ENCODE peak calls at places on chromosomes 1 and 21, in six cellular contexts. R, F, I, P, X and T are unnamed samples.

GRCh38 chr1:97507863-97508262 is 413.0 kb downstream of the DPYD start:
- DNase-seq in F (no peak), R (no peak), X (no peak), P (no peak), I (no peak), T (no peak)

GRCh38 chr1:6580588-6581270 is 935 bp downstream of the ZBTB48 start:
- DNase-seq in F (no peak), P (no peak), R (no peak), I (peak; percentile 46), X (no peak), T (no peak)

GRCh38 chr1:79128726-79129125 is 122.2 kb upstream of the ADGRL4 start:
- DNase-seq in F (no peak), R (no peak), X (no peak), P (peak; percentile 46), I (peak; percentile 12), T (no peak)

GRCh38 chr1:66981679-66982078 is 56.9 kb downstream of the MIER1 start:
- DNase-seq in F (no peak), P (no peak), R (no peak), X (no peak), I (no peak), T (no peak)

GRCh38 chr21:32578107-32578691 is 7.1 kb downstream of the TCP10L start:
- DNase-seq in P (no peak), X (no peak), F (peak; percentile 23), I (peak; percentile 44), R (no peak), T (no peak)

GRCh38 chr1:111570781-111571181 is 48.8 kb upstream of the RAP1A start:
- DNase-seq in F (no peak), X (no peak), P (no peak), I (no peak), R (no peak), T (no peak)

GRCh38 chr1:3391711-3392110 is 62.8 kb upstream of the ARHGEF16 start:
- DNase-seq in I (peak; percentile 39), P (no peak), R (no peak), X (no peak), F (no peak), T (no peak)

GRCh38 chr1:205989786-205990185 is 13.4 kb downstream of the RAB7B start:
- DNase-seq in P (no peak), I (no peak), F (no peak), R (no peak), X (no peak), T (no peak)

GRCh38 chr1:8448906-8449661 is 131.2 kb downstream of the SLC45A1 start:
- DNase-seq in R (no peak), F (no peak), I (no peak), P (no peak), X (no peak), T (no peak)

GRCh38 chr21:42657676-42658319 is 4.4 kb downstream of the PDE9A start:
- DNase-seq in X (no peak), I (no peak), R (no peak), P (no peak), F (no peak), T (no peak)

GRCh38 chr21:41186763-41187536 is 19.0 kb downstream of the BACE2 start:
- DNase-seq in X (no peak), P (no peak), F (no peak), R (no peak), I (no peak), T (no peak)

GRCh38 chr1:33455537-33456301 is 16.7 kb upstream of the ZSCAN20 start:
- DNase-seq in P (peak; percentile 84), F (no peak), R (no peak), X (peak; percentile 42), I (peak; percentile 66), T (peak; percentile 48)

GRCh38 chr1:67627906-67628305 is 57.1 kb upstream of the GADD45A start:
- DNase-seq in I (no peak), P (no peak), X (no peak), R (no peak), F (no peak), T (no peak)

GRCh38 chr21:15164678-15165303 is 100.0 kb upstream of the NRIP1 start:
- DNase-seq in I (no peak), R (no peak), P (no peak), X (no peak), F (no peak), T (no peak)

GRCh38 chr1:210049616-210050015 is 111.6 kb downstream of the SYT14 start:
- DNase-seq in P (no peak), R (no peak), F (no peak), X (no peak), I (no peak), T (no peak)

GRCh38 chr1:209618756-209619420 is 33.3 kb downstream of the LAMB3 start:
- DNase-seq in I (peak; percentile 53), F (no peak), X (no peak), R (no peak), P (no peak), T (no peak)

GRCh38 chr1:94120591-94120901 is 402 bp downstream of the ABCA4 start:
- DNase-seq in R (no peak), I (no peak), P (no peak), F (no peak), X (no peak), T (no peak)

GRCh38 chr1:65799601-65800000 is 6.9 kb downstream of the PDE4B start:
- DNase-seq in F (no peak), R (no peak), X (no peak), P (no peak), I (no peak), T (no peak)

GRCh38 chr1:46246548-46247432 is 773 bp upstream of the RAD54L start:
- DNase-seq in X (no peak), F (no peak), I (peak; percentile 75), R (peak; percentile 56), P (no peak), T (no peak)

GRCh38 chr1:16006552-16007485 is 2.8 kb downstream of the SRARP start:
- DNase-seq in R (no peak), P (no peak), I (no peak), X (no peak), F (no peak), T (no peak)

GRCh38 chr1:3033795-3034100 is 12.5 kb downstream of the ACTRT2 start:
- DNase-seq in X (no peak), R (no peak), F (no peak), I (no peak), P (no peak), T (no peak)

GRCh38 chr1:11045428-11046269 is 1.4 kb downstream of the MASP2 start:
- DNase-seq in R (no peak), X (no peak), P (no peak), I (peak; percentile 55), F (no peak), T (no peak)

GRCh38 chr1:179870870-179871269 is 6.7 kb downstream of the TOR1AIP2 start:
- DNase-seq in R (no peak), P (no peak), F (no peak), I (no peak), X (no peak), T (peak; percentile 77)

GRCh38 chr1:10106241-10106640 is 73.5 kb downstream of the UBE4B start:
- DNase-seq in P (no peak), X (no peak), F (no peak), R (no peak), I (no peak), T (no peak)

GRCh38 chr1:224513383-224513782 is 78.8 kb upstream of the WDR26 start:
- DNase-seq in F (no peak), R (no peak), I (no peak), X (no peak), P (no peak), T (no peak)

GRCh38 chr21:29215709-29216108 is 83.0 kb upstream of the BACH1 start:
- DNase-seq in P (no peak), F (no peak), I (no peak), X (no peak), R (no peak), T (no peak)

GRCh38 chr1:7106442-7107108 is 321.3 kb downstream of the CAMTA1 start:
- DNase-seq in R (no peak), I (no peak), P (no peak), F (no peak), X (no peak), T (no peak)

GRCh38 chr1:84265867-84266266 is 35.6 kb upstream of the SAMD13 start:
- DNase-seq in F (no peak), X (no peak), I (no peak), R (no peak), P (no peak), T (no peak)

GRCh38 chr1:27967106-27967883 is 7.5 kb downstream of the XKR8 start:
- DNase-seq in F (no peak), R (no peak), X (no peak), P (no peak), I (no peak), T (no peak)

GRCh38 chr1:173206816-173207595 is at the start of gene TNFSF4:
- DNase-seq in F (no peak), P (no peak), X (no peak), I (no peak), R (no peak), T (no peak)

GRCh38 chr1:230188826-230189225 is 121.8 kb downstream of the GALNT2 start:
- DNase-seq in I (no peak), P (no peak), R (no peak), F (no peak), X (peak; percentile 14), T (no peak)
- H3K36me3 ChIP-seq in I (peaks cover 4% of the 10 kb centered on the region), P (no peaks in the 10 kb centered on the region), R (no peaks in the 10 kb centered on the region), F (no peaks in the 10 kb centered on the region), X (peaks cover 3% of the 10 kb centered on the region), T (no peaks in the 10 kb centered on the region)

GRCh38 chr1:169692766-169693460 is 18.5 kb downstream of the SELL start:
- DNase-seq in I (no peak), P (no peak), R (no peak), F (no peak), X (no peak), T (no peak)
- TF ChIP-seq POLR2AphosphoS5 in I (no peak), P (no peak), R (no peak), F (no peak), X (no peak), T (no peak)

GRCh38 chr1:22517936-22518335 is 45.4 kb upstream of the EPHA8 start:
- DNase-seq in F (no peak), P (no peak), R (no peak), X (no peak), I (no peak), T (no peak)
- H3K36me3 ChIP-seq in F (peaks cover 32% of the 10 kb centered on the region), P (peaks cover 21% of the 10 kb centered on the region), R (peaks cover 12% of the 10 kb centered on the region), X (peaks cover 99% of the 10 kb centered on the region), I (peaks cover 83% of the 10 kb centered on the region), T (peaks cover 71% of the 10 kb centered on the region)

GRCh38 chr1:220385158-220385557 is 112.9 kb upstream of the RAB3GAP2 start:
- DNase-seq in I (no peak), X (no peak), P (no peak), R (no peak), F (no peak), T (no peak)
- TF ChIP-seq POLR2AphosphoS5 in I (no peak), X (no peak), P (no peak), R (no peak), F (no peak), T (no peak)